ENCODE peak calls at places on chromosomes 1 and 21, in five cellular contexts. One of them, this sample, is unnamed.

GRCh38 chr1:31577515-31578191 is 1.3 kb downstream of the TINAGL1 start:
- DNase-seq in Peyer's patch: no peak
- DNase-seq in Kasumi-1: no peak
- DNase-seq in stimulated activated naive B cell treated with anti-CD40 and anti-IgM and Interleukin-4, amounts not matched to agents 10 μg/mL and 1 μg/mL and 100 μg/mL, for 72 hours: no peak
- DNase-seq in gastrocnemius medialis: no peak
- DNase-seq in this sample: no peak

GRCh38 chr1:204074274-204075115 is 1.6 kb downstream of the SOX13 start:
- DNase-seq in Peyer's patch: peak
- DNase-seq in Kasumi-1: no peak
- DNase-seq in stimulated activated naive B cell treated with anti-CD40 and anti-IgM and Interleukin-4, amounts not matched to agents 10 μg/mL and 1 μg/mL and 100 μg/mL, for 72 hours: peak
- DNase-seq in gastrocnemius medialis: peak
- DNase-seq in this sample: peak

GRCh38 chr1:223348439-223348838 is 15.5 kb downstream of the SUSD4 start:
- DNase-seq in Peyer's patch: no peak
- DNase-seq in Kasumi-1: no peak
- DNase-seq in stimulated activated naive B cell treated with anti-CD40 and anti-IgM and Interleukin-4, amounts not matched to agents 10 μg/mL and 1 μg/mL and 100 μg/mL, for 72 hours: no peak
- DNase-seq in gastrocnemius medialis: no peak
- DNase-seq in this sample: no peak

GRCh38 chr1:94552071-94552586 is 10.6 kb upstream of the F3 start:
- DNase-seq in Peyer's patch: no peak
- DNase-seq in Kasumi-1: no peak
- DNase-seq in stimulated activated naive B cell treated with anti-CD40 and anti-IgM and Interleukin-4, amounts not matched to agents 10 μg/mL and 1 μg/mL and 100 μg/mL, for 72 hours: no peak
- DNase-seq in gastrocnemius medialis: no peak
- DNase-seq in this sample: no peak

GRCh38 chr1:237062976-237063375 is 21.0 kb downstream of the RYR2 start:
- DNase-seq in Peyer's patch: no peak
- DNase-seq in Kasumi-1: no peak
- DNase-seq in stimulated activated naive B cell treated with anti-CD40 and anti-IgM and Interleukin-4, amounts not matched to agents 10 μg/mL and 1 μg/mL and 100 μg/mL, for 72 hours: no peak
- DNase-seq in gastrocnemius medialis: no peak
- DNase-seq in this sample: no peak

GRCh38 chr1:34073028-34073730 is 91.9 kb downstream of the CSMD2 start:
- DNase-seq in Peyer's patch: no peak
- DNase-seq in Kasumi-1: no peak
- DNase-seq in stimulated activated naive B cell treated with anti-CD40 and anti-IgM and Interleukin-4, amounts not matched to agents 10 μg/mL and 1 μg/mL and 100 μg/mL, for 72 hours: no peak
- DNase-seq in gastrocnemius medialis: no peak
- DNase-seq in this sample: no peak

GRCh38 chr21:35484856-35485255 is 435.8 kb upstream of the RUNX1 start:
- DNase-seq in Peyer's patch: no peak
- DNase-seq in Kasumi-1: no peak
- DNase-seq in stimulated activated naive B cell treated with anti-CD40 and anti-IgM and Interleukin-4, amounts not matched to agents 10 μg/mL and 1 μg/mL and 100 μg/mL, for 72 hours: no peak
- DNase-seq in gastrocnemius medialis: no peak
- DNase-seq in this sample: no peak

GRCh38 chr1:16073490-16074104 is at the start of gene FAM131C:
- DNase-seq in Peyer's patch: no peak
- DNase-seq in Kasumi-1: peak
- DNase-seq in stimulated activated naive B cell treated with anti-CD40 and anti-IgM and Interleukin-4, amounts not matched to agents 10 μg/mL and 1 μg/mL and 100 μg/mL, for 72 hours: peak
- DNase-seq in gastrocnemius medialis: no peak
- DNase-seq in this sample: no peak

GRCh38 chr1:94394247-94394646 is 23.9 kb upstream of the ABCD3 start:
- DNase-seq in Peyer's patch: no peak
- DNase-seq in Kasumi-1: no peak
- DNase-seq in stimulated activated naive B cell treated with anti-CD40 and anti-IgM and Interleukin-4, amounts not matched to agents 10 μg/mL and 1 μg/mL and 100 μg/mL, for 72 hours: no peak
- DNase-seq in gastrocnemius medialis: no peak
- DNase-seq in this sample: no peak

GRCh38 chr1:225845633-225846259 is 35.8 kb downstream of the EPHX1 start:
- DNase-seq in Peyer's patch: peak
- DNase-seq in Kasumi-1: peak
- DNase-seq in stimulated activated naive B cell treated with anti-CD40 and anti-IgM and Interleukin-4, amounts not matched to agents 10 μg/mL and 1 μg/mL and 100 μg/mL, for 72 hours: no peak
- DNase-seq in gastrocnemius medialis: peak
- DNase-seq in this sample: peak

GRCh38 chr1:89523597-89524368 is 846 bp upstream of the LRRC8B start:
- DNase-seq in Peyer's patch: peak
- DNase-seq in Kasumi-1: peak
- DNase-seq in stimulated activated naive B cell treated with anti-CD40 and anti-IgM and Interleukin-4, amounts not matched to agents 10 μg/mL and 1 μg/mL and 100 μg/mL, for 72 hours: peak
- DNase-seq in gastrocnemius medialis: peak
- DNase-seq in this sample: peak

This sample was measured in cardiac fibroblast.